ENCODE peak calls at places on chromosomes 7 and 10, in seven cellular contexts. F is naive B cell; X is activated T-cell treated with anti-CD3 and anti-CD28 coated beads, Interleukin-2, amount 50 U/mL, for 4 hours; K is right cardiac atrium; J is mucosa of descending colon; Z is T-cell; O is activated CD8-positive, alpha-beta T cell treated with anti-CD3 and anti-CD28 coated beads, Interleukin-2, amount 10 ng/mL, durations not matched to agents 7 days and 5 days. G is an unnamed sample.
A peak's percentile ranks its signal among the peaks of the same experiment; 100 is the strongest.

GRCh38 chr10:63227207-63227895 is 94.2 kb downstream of the NRBF2 start:
- ATAC-seq in J (no peak), Z (peak; percentile 45), K (no peak), O (peak; percentile 49), X (peak; percentile 13), F (no peak), G (no peak)

GRCh38 chr10:78584666-78585065 is 484.1 kb upstream of the ZMIZ1 start:
- ATAC-seq in X (no peak), O (no peak), Z (no peak), K (no peak), F (no peak), J (no peak), G (no peak)

GRCh38 chr7:158985583-158985982 is 129.2 kb downstream of the DYNC2I1 start:
- ATAC-seq in J (no peak), X (no peak), Z (no peak), K (no peak), O (no peak), F (no peak), G (no peak)

GRCh38 chr7:130943336-130943901 is 209.4 kb upstream of the KLF14 start:
- ATAC-seq in O (peak; percentile 25), X (peak; percentile 55), Z (peak; percentile 65), J (peak; percentile 71), F (peak; percentile 78), K (peak; percentile 18), G (peak; percentile 77)

GRCh38 chr10:66888237-66888636 is 37.6 kb upstream of the LRRTM3 start:
- ATAC-seq in Z (no peak), O (no peak), X (no peak), F (no peak), K (no peak), J (no peak), G (no peak)

GRCh38 chr10:62069452-62070191 is 168.1 kb downstream of the ARID5B start:
- ATAC-seq in J (no peak), K (peak; percentile 62), O (no peak), F (no peak), X (no peak), Z (no peak), G (no peak)

GRCh38 chr7:24361001-24361400 is 77.0 kb downstream of the NPY start:
- ATAC-seq in Z (no peak), X (no peak), O (no peak), J (no peak), K (no peak), F (no peak), G (no peak)

GRCh38 chr10:84176836-84177474 is 3.4 kb downstream of the GPR15LG start:
- ATAC-seq in K (peak; percentile 22), J (no peak), Z (no peak), O (peak; percentile 34), F (no peak), X (peak; percentile 38), G (no peak)

GRCh38 chr7:122652851-122653250 is 46.1 kb downstream of the RNF133 start:
- ATAC-seq in Z (no peak), X (no peak), O (no peak), K (no peak), J (no peak), F (no peak), G (no peak)

GRCh38 chr10:104011904-104012303 is 45.0 kb downstream of the SLK start:
- ATAC-seq in X (no peak), O (no peak), F (no peak), Z (no peak), K (no peak), J (no peak), G (no peak)

GRCh38 chr7:157874870-157875229 is 538.0 kb downstream of the DNAJB6 start:
- ATAC-seq in Z (peak; percentile 53), X (peak; percentile 46), J (peak; percentile 9), F (no peak), K (peak; percentile 59), O (peak; percentile 64), G (no peak)

GRCh38 chr10:35532141-35532540 is 73.0 kb upstream of the GJD4 start:
- ATAC-seq in J (no peak), X (no peak), O (no peak), Z (no peak), K (no peak), F (no peak), G (no peak)

GRCh38 chr10:89122431-89123066 is 84.6 kb downstream of the CH25H start:
- ATAC-seq in X (peak; percentile 43), O (no peak), J (peak; percentile 61), Z (no peak), K (peak; percentile 64), F (no peak), G (no peak)

GRCh38 chr10:111439034-111439842 is 362.4 kb downstream of the ADRA2A start:
- ATAC-seq in X (no peak), K (no peak), J (no peak), F (no peak), Z (no peak), O (no peak), G (no peak)

GRCh38 chr10:78471723-78472541 is 438.3 kb downstream of the RPS24 start:
- ATAC-seq in Z (no peak), K (no peak), O (no peak), J (no peak), F (no peak), X (no peak), G (peak; percentile 18)

GRCh38 chr7:147013820-147014219 is 897.2 kb downstream of the CNTNAP2 start:
- ATAC-seq in J (no peak), X (no peak), K (no peak), O (no peak), F (no peak), Z (no peak), G (no peak)

GRCh38 chr7:21412291-21412896 is 15.5 kb upstream of the SP4 start:
- ATAC-seq in J (peak; percentile 62), X (no peak), Z (peak; percentile 78), K (no peak), O (peak; percentile 75), F (no peak), G (no peak)

G was measured in stimulated activated memory B cell treated with anti-CD40 and anti-IgM and Interleukin-4, amounts not matched to agents 10 μg/mL and 1 μg/mL and 100 μg/mL, for 72 hours.